ENCODE peak calls at places on chromosomes 12 and 14, in seven cellular contexts. A, C, H, K, Z, X and E are unnamed samples.

GRCh38 chr12:107884769-107885694 is 110.5 kb downstream of the ASCL4 start:
- DNase-seq in A (peak), X (peak), Z (no peak), C (peak), H (peak), K (peak), E (peak)

GRCh38 chr12:98618952-98619351 is 25.5 kb downstream of the SLC25A3 start:
- DNase-seq in Z (no peak), C (no peak), A (no peak), H (no peak), K (no peak), X (no peak), E (no peak)

GRCh38 chr12:104929368-104929767 is 28.7 kb downstream of the SLC41A2 start:
- DNase-seq in Z (no peak), X (no peak), C (no peak), K (no peak), H (no peak), A (no peak), E (no peak)

GRCh38 chr12:124678421-124678893 is 111.0 kb upstream of the NCOR2 start:
- DNase-seq in A (no peak), C (no peak), Z (no peak), X (no peak), K (no peak), H (no peak), E (peak)

GRCh38 chr12:96193725-96194571 is at the start of gene ELK3:
- DNase-seq in Z (peak), A (peak), X (peak), C (peak), H (peak), K (peak), E (peak)

GRCh38 chr12:7935773-7936581 is at the start of gene SLC2A3:
- DNase-seq in X (no peak), C (peak), A (peak), K (peak), Z (no peak), H (no peak), E (no peak)

GRCh38 chr14:34837801-34838322 is 37.3 kb downstream of the BAZ1A start:
- DNase-seq in K (no peak), C (peak), A (no peak), Z (no peak), H (no peak), X (no peak), E (no peak)

GRCh38 chr12:100142851-100143559 is at the start of gene BLTP3B:
- DNase-seq in X (peak), K (peak), A (peak), C (peak), Z (peak), H (peak), E (peak)

GRCh38 chr12:26378721-26379120 is 183.3 kb downstream of the SSPN start:
- DNase-seq in X (no peak), H (no peak), A (no peak), Z (no peak), C (no peak), K (no peak), E (no peak)

GRCh38 chr14:55440385-55440784 is at the start of gene TBPL2:
- DNase-seq in Z (no peak), H (no peak), A (no peak), X (no peak), K (no peak), C (no peak), E (no peak)

GRCh38 chr14:91237219-91237618 is 7.3 kb downstream of the GPR68 start:
- DNase-seq in H (no peak), A (no peak), K (peak), C (no peak), Z (no peak), X (no peak), E (no peak)

GRCh38 chr12:78835493-78835892 is 29.1 kb upstream of the SYT1 start:
- DNase-seq in C (no peak), X (no peak), A (no peak), Z (no peak), H (no peak), K (no peak), E (no peak)

GRCh38 chr14:55123101-55123500 is 6.0 kb upstream of the LGALS3 start:
- DNase-seq in X (no peak), C (no peak), Z (no peak), A (no peak), K (peak), H (no peak), E (no peak)

GRCh38 chr12:28034271-28034670 is 61.7 kb upstream of the PTHLH start:
- DNase-seq in X (no peak), C (no peak), Z (no peak), H (no peak), K (no peak), A (no peak), E (no peak)

GRCh38 chr14:65815127-65815526 is 402.6 kb downstream of the FUT8 start:
- DNase-seq in Z (no peak), H (no peak), K (no peak), X (no peak), C (no peak), A (no peak), E (no peak)

GRCh38 chr14:65810326-65810725 is 397.8 kb downstream of the FUT8 start:
- DNase-seq in H (no peak), Z (no peak), K (no peak), A (no peak), X (no peak), C (no peak), E (no peak)

GRCh38 chr14:65817011-65817410 is 404.5 kb downstream of the FUT8 start:
- DNase-seq in Z (no peak), C (no peak), K (no peak), X (no peak), H (no peak), A (no peak), E (no peak)

GRCh38 chr14:65808390-65808789 is 395.9 kb downstream of the FUT8 start:
- DNase-seq in H (no peak), Z (no peak), C (no peak), A (no peak), K (no peak), X (no peak), E (no peak)

GRCh38 chr14:65813760-65814387 is 401.3 kb downstream of the FUT8 start:
- DNase-seq in X (no peak), H (no peak), A (no peak), K (no peak), C (no peak), Z (no peak), E (no peak)
- H3K4me3 ChIP-seq in X (no peak), H (no peak), A (no peak), K (no peak), C (no peak), Z (no peak), E (no peak)

GRCh38 chr14:23269193-23269592 is 16.7 kb downstream of the HOMEZ start:
- DNase-seq in C (no peak), Z (no peak), H (no peak), X (no peak), A (no peak), K (no peak), E (no peak)
- TF ChIP-seq CTCF in C (no peak), Z (no peak), H (no peak), X (no peak), A (no peak), K (no peak), E (no peak)

DNA sequence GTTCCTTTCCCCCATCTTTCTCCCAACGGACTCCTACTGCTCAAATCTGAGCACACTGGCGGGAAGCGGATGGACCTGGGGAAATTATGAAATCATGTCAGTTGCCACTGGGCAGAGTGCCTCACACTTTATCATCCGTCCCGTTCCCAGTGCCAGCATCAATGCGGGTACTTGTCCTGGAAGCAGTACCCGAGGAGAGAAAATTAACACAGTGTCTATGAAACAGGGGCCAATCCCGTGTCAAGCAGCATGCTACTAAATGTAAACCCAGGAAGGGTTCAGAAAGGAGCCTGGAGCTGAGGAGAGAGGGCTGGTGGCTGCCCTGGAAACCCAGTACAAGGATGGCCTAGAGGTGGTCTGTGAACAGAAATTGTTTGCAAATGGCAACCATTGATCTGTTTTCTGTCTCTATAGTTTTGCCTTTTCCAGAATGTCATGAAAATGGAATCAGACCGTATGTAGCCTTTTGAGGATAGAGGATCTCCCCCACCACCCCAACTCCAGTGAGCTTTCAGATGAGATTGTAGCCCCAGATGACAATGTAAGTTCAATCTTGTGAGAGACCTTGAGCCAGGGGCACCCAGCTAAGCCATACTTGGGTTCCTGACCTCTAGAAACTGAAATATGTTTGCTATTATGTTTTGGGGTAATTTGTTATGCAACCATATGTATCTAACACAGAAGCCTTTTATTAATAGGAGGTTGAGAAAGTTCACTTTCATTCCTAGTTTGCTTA is 948 bp upstream of the CDKL1 start:
- DNase-seq in X (peak), K (no peak), H (no peak), Z (no peak), A (no peak), C (peak), E (no peak)
- H3K27ac ChIP-seq in X (peak), K (peak), H (peak), Z (peak), A (no peak), C (peak), E (peak)

GRCh38 chr12:69880566-69880965 is 55.5 kb downstream of the MYRFL start:
- DNase-seq in K (peak), H (no peak), Z (no peak), X (no peak), C (peak), A (no peak), E (no peak)

GRCh38 chr12:69874606-69875005 is 49.6 kb downstream of the MYRFL start:
- DNase-seq in H (no peak), Z (no peak), X (no peak), A (no peak), K (no peak), C (no peak), E (no peak)

GRCh38 chr12:69875416-69875815 is 50.4 kb downstream of the MYRFL start:
- DNase-seq in A (no peak), K (no peak), C (no peak), Z (no peak), X (no peak), H (no peak), E (no peak)

GRCh38 chr12:69881771-69882170 is 56.7 kb downstream of the MYRFL start:
- DNase-seq in X (no peak), Z (no peak), A (no peak), H (no peak), C (no peak), K (no peak), E (no peak)

DNA sequence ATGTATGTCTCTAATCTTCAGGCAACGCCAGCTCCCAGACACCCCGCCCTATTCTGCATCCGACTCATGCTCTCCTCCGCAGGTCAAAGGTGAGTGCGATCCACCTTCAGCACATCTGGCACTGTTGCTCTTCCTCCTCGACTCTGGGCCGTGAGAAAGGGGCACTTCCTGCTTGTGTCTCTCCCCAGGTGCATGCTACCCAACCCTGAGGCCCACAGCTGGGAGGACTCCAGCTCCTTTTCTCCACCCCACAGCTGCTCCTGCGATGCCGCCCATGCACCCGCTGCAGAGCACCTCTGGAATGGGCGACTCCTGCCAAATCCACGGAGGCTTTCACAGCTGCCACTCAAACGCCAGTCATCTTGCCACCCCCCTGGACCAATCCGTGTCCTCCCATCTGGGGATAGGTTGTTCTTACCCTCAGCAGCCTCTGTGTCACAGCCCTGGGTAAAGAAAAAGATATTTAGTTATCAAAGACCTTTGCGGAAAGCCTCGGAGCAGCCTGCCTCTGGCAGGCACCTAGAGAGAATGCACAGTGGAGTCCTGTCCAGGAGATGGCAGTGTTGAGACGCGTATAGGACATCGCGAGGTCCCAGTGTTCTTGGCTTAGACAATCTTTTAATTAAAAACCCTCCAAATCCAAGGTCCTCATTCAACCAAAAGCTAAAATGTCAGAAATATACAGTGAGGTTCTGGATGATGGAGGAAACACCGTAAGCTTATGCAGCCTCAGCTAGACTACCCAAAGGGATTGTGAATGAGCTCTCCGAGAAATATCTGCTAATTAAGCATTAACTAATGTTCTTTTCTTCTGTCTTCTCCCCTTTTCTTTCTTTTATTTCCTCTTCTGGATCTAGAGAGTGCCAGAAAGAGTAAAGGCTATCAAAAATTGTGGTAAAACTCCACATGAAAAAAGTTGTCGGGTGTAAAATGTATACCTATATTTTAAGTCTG is 54.3 kb downstream of the MYRFL start:
- DNase-seq in C (peak), X (peak), Z (no peak), H (peak), K (peak), A (peak), E (no peak)
- H3K4me3 ChIP-seq in C (peak), X (no peak), Z (no peak), H (peak), K (no peak), A (peak), E (no peak)

GRCh38 chr14:68177728-68178127 is 358.1 kb downstream of the RAD51B start:
- DNase-seq in X (no peak), H (no peak), A (no peak), K (no peak), Z (no peak), C (no peak), E (no peak)
- TF ChIP-seq CTCF in X (no peak), H (no peak), A (no peak), K (no peak), Z (no peak), C (no peak), E (no peak)

GRCh38 chr12:50574621-50575348 is 70.0 kb downstream of the DIP2B start:
- DNase-seq in X (no peak), H (no peak), Z (no peak), K (no peak), A (no peak), C (no peak), E (no peak)
- H3K27ac ChIP-seq in X (no peak), H (peak), Z (peak), K (peak), A (no peak), C (peak), E (no peak)

GRCh38 chr12:9868951-9869306 is 225 bp downstream of the CLEC2B start:
- DNase-seq in K (no peak), Z (no peak), H (no peak), X (no peak), C (no peak), A (no peak), E (no peak)

GRCh38 chr12:9869307-9870161 is at the start of gene CLEC2B:
- DNase-seq in K (peak), C (peak), X (no peak), Z (no peak), H (no peak), A (no peak), E (no peak)

GRCh38 chr12:9872116-9872515 is 3.0 kb upstream of the CLEC2B start:
- DNase-seq in A (no peak), X (no peak), H (no peak), K (no peak), C (no peak), Z (no peak), E (no peak)

GRCh38 chr12:9868271-9868815 is 811 bp downstream of the CLEC2B start:
- DNase-seq in C (no peak), X (no peak), H (no peak), A (no peak), Z (no peak), K (no peak), E (no peak)

GRCh38 chr12:9870311-9870866 is 1.2 kb upstream of the CLEC2B start:
- DNase-seq in Z (no peak), K (no peak), C (no peak), H (no peak), A (no peak), X (no peak), E (no peak)
- H3K4me3 ChIP-seq in Z (peak), K (peak), C (peak), H (peak), A (peak), X (no peak), E (peak)

GRCh38 chr12:58171914-58172313 is 230.5 kb downstream of the ATP23 start:
- DNase-seq in Z (no peak), C (no peak), K (peak), A (no peak), X (peak), H (no peak), E (no peak)

GRCh38 chr12:58177366-58177765 is 236.0 kb downstream of the ATP23 start:
- DNase-seq in A (no peak), H (no peak), X (no peak), K (no peak), Z (no peak), C (no peak), E (no peak)

GRCh38 chr12:58172433-58173073 is 231.2 kb downstream of the ATP23 start:
- DNase-seq in C (no peak), X (no peak), Z (peak), K (no peak), A (no peak), H (no peak), E (no peak)

GRCh38 chr12:58174316-58174715 is 232.9 kb downstream of the ATP23 start:
- DNase-seq in A (no peak), H (no peak), X (no peak), K (no peak), Z (no peak), C (no peak), E (no peak)

GRCh38 chr12:58176296-58176869 is 235.0 kb downstream of the ATP23 start:
- DNase-seq in A (peak), C (peak), X (peak), K (no peak), Z (no peak), H (no peak), E (no peak)
- TF ChIP-seq CTCF in A (peak), C (peak), X (peak), K (peak), Z (peak), H (peak), E (peak)